ENCODE peak calls at places on chromosomes 2 and 18, in eight cellular contexts. One of them, this sample, is unnamed. For H3K36me3, the result is how much of the 10 kb centered on the place peaks cover.

GRCh38 chr2:68429311-68429826 is 37.7 kb downstream of the FBXO48 start:
- DNase-seq in ovary: no peak
- DNase-seq in stomach: no peak
- DNase-seq in esophagus squamous epithelium: no peak
- DNase-seq in IMR-90: no peak
- DNase-seq in body of pancreas: no peak
- DNase-seq in transverse colon: no peak
- DNase-seq in Peyer's patch: no peak
- DNase-seq in this sample: no peak

GRCh38 chr2:47321006-47321405 is 82.0 kb upstream of the MSH2 start:
- DNase-seq in Peyer's patch: no peak
- DNase-seq in esophagus squamous epithelium: no peak
- DNase-seq in transverse colon: no peak
- DNase-seq in IMR-90: no peak
- DNase-seq in body of pancreas: no peak
- DNase-seq in ovary: no peak
- DNase-seq in stomach: no peak
- DNase-seq in this sample: no peak

GRCh38 chr2:21500546-21500945 is 376.8 kb downstream of the TDRD15 start:
- DNase-seq in esophagus squamous epithelium: no peak
- DNase-seq in transverse colon: no peak
- DNase-seq in Peyer's patch: no peak
- DNase-seq in IMR-90: peak
- DNase-seq in stomach: no peak
- DNase-seq in body of pancreas: no peak
- DNase-seq in ovary: no peak
- DNase-seq in this sample: no peak

GRCh38 chr2:49770919-49771318 is 616.6 kb upstream of the FSHR start:
- DNase-seq in IMR-90: no peak
- DNase-seq in Peyer's patch: peak
- DNase-seq in body of pancreas: peak
- DNase-seq in ovary: no peak
- DNase-seq in transverse colon: peak
- DNase-seq in stomach: peak
- DNase-seq in esophagus squamous epithelium: no peak
- DNase-seq in this sample: no peak

GRCh38 chr18:14978962-14979535 is 231.1 kb downstream of the ANKRD30B start:
- DNase-seq in IMR-90: no peak
- DNase-seq in esophagus squamous epithelium: no peak
- DNase-seq in Peyer's patch: peak
- DNase-seq in body of pancreas: no peak
- DNase-seq in transverse colon: peak
- DNase-seq in stomach: no peak
- DNase-seq in ovary: no peak
- DNase-seq in this sample: no peak

GRCh38 chr2:234954551-234954992 is 2.8 kb downstream of the SH3BP4 start:
- DNase-seq in IMR-90: peak
- DNase-seq in body of pancreas: no peak
- DNase-seq in stomach: no peak
- DNase-seq in transverse colon: no peak
- DNase-seq in Peyer's patch: no peak
- DNase-seq in ovary: peak
- DNase-seq in esophagus squamous epithelium: no peak
- DNase-seq in this sample: peak

GRCh38 chr2:38146302-38146916 is 70.5 kb upstream of the CYP1B1 start:
- DNase-seq in stomach: no peak
- DNase-seq in Peyer's patch: no peak
- DNase-seq in body of pancreas: peak
- DNase-seq in IMR-90: peak
- DNase-seq in esophagus squamous epithelium: no peak
- DNase-seq in ovary: peak
- DNase-seq in transverse colon: peak
- DNase-seq in this sample: peak

GRCh38 chr2:146321175-146321574 is 1523.7 kb upstream of the ACVR2A start:
- DNase-seq in body of pancreas: no peak
- DNase-seq in Peyer's patch: no peak
- DNase-seq in IMR-90: peak
- DNase-seq in stomach: no peak
- DNase-seq in ovary: no peak
- DNase-seq in transverse colon: no peak
- DNase-seq in esophagus squamous epithelium: no peak
- DNase-seq in this sample: no peak

GRCh38 chr2:96923810-96924774 is 54.2 kb upstream of the SEMA4C start:
- DNase-seq in esophagus squamous epithelium: no peak
- DNase-seq in ovary: no peak
- DNase-seq in Peyer's patch: no peak
- DNase-seq in stomach: no peak
- DNase-seq in body of pancreas: no peak
- DNase-seq in transverse colon: no peak
- DNase-seq in IMR-90: no peak
- DNase-seq in this sample: no peak

GRCh38 chr18:67549946-67550345 is 33.4 kb upstream of the DSEL start:
- DNase-seq in body of pancreas: no peak
- DNase-seq in Peyer's patch: no peak
- DNase-seq in stomach: no peak
- DNase-seq in esophagus squamous epithelium: no peak
- DNase-seq in ovary: no peak
- DNase-seq in IMR-90: peak
- DNase-seq in transverse colon: no peak
- DNase-seq in this sample: no peak

GRCh38 chr2:231297108-231297908 is 98.2 kb upstream of the B3GNT7 start:
- DNase-seq in IMR-90: peak
- DNase-seq in ovary: peak
- DNase-seq in stomach: peak
- DNase-seq in transverse colon: peak
- DNase-seq in Peyer's patch: peak
- DNase-seq in body of pancreas: peak
- DNase-seq in esophagus squamous epithelium: no peak
- DNase-seq in this sample: peak

GRCh38 chr18:79393626-79394401 is 1.9 kb upstream of the NFATC1 start:
- DNase-seq in transverse colon: peak
- DNase-seq in stomach: peak
- DNase-seq in Peyer's patch: peak
- DNase-seq in ovary: peak
- DNase-seq in IMR-90: peak
- DNase-seq in body of pancreas: peak
- DNase-seq in esophagus squamous epithelium: no peak
- DNase-seq in this sample: peak

GRCh38 chr2:99735753-99736152 is 245.9 kb upstream of the REV1 start:
- DNase-seq in ovary: no peak
- DNase-seq in IMR-90: no peak
- DNase-seq in esophagus squamous epithelium: no peak
- DNase-seq in transverse colon: no peak
- DNase-seq in body of pancreas: no peak
- DNase-seq in stomach: no peak
- DNase-seq in Peyer's patch: no peak
- DNase-seq in this sample: no peak

GRCh38 chr2:201298462-201298861 is 38.1 kb downstream of the CASP8 start:
- DNase-seq in transverse colon: no peak
- DNase-seq in stomach: no peak
- DNase-seq in IMR-90: peak
- DNase-seq in body of pancreas: no peak
- DNase-seq in Peyer's patch: no peak
- DNase-seq in ovary: no peak
- DNase-seq in esophagus squamous epithelium: no peak
- DNase-seq in this sample: no peak

GRCh38 chr2:25158096-25158852 is 10.1 kb downstream of the POMC start:
- DNase-seq in transverse colon: no peak
- DNase-seq in body of pancreas: no peak
- DNase-seq in IMR-90: no peak
- DNase-seq in ovary: no peak
- DNase-seq in Peyer's patch: no peak
- DNase-seq in stomach: no peak
- DNase-seq in esophagus squamous epithelium: no peak
- DNase-seq in this sample: no peak

GRCh38 chr2:224584768-224585204 is 377 bp downstream of the CUL3 start:
- DNase-seq in ovary: peak
- DNase-seq in IMR-90: no peak
- DNase-seq in Peyer's patch: peak
- DNase-seq in stomach: peak
- DNase-seq in transverse colon: peak
- DNase-seq in esophagus squamous epithelium: peak
- DNase-seq in body of pancreas: peak
- DNase-seq in this sample: peak

GRCh38 chr2:224586127-224586702 is 1.1 kb upstream of the CUL3 start:
- DNase-seq in transverse colon: no peak
- DNase-seq in esophagus squamous epithelium: no peak
- DNase-seq in body of pancreas: no peak
- DNase-seq in Peyer's patch: no peak
- DNase-seq in IMR-90: no peak
- DNase-seq in ovary: no peak
- DNase-seq in stomach: no peak
- DNase-seq in this sample: no peak

GRCh38 chr2:224580248-224580647 is 4.9 kb downstream of the CUL3 start:
- DNase-seq in transverse colon: no peak
- DNase-seq in ovary: no peak
- DNase-seq in Peyer's patch: no peak
- DNase-seq in esophagus squamous epithelium: no peak
- DNase-seq in IMR-90: no peak
- DNase-seq in stomach: no peak
- DNase-seq in body of pancreas: no peak
- DNase-seq in this sample: no peak

GRCh38 chr2:224585205-224586088 is at the start of gene CUL3:
- DNase-seq in esophagus squamous epithelium: peak
- DNase-seq in body of pancreas: peak
- DNase-seq in ovary: peak
- DNase-seq in Peyer's patch: peak
- DNase-seq in IMR-90: peak
- DNase-seq in stomach: peak
- DNase-seq in transverse colon: peak
- DNase-seq in this sample: peak

GRCh38 chr2:224584111-224584764 is 925 bp downstream of the CUL3 start:
- DNase-seq in IMR-90: peak
- DNase-seq in stomach: peak
- DNase-seq in Peyer's patch: peak
- DNase-seq in ovary: peak
- DNase-seq in transverse colon: peak
- DNase-seq in body of pancreas: peak
- DNase-seq in esophagus squamous epithelium: no peak
- DNase-seq in this sample: peak
- H3K36me3 ChIP-seq in IMR-90: under half
- H3K36me3 ChIP-seq in stomach: under half
- H3K36me3 ChIP-seq in Peyer's patch: under half
- H3K36me3 ChIP-seq in ovary: under half
- H3K36me3 ChIP-seq in transverse colon: under half
- H3K36me3 ChIP-seq in body of pancreas: under half
- H3K36me3 ChIP-seq in esophagus squamous epithelium: under half
- H3K36me3 ChIP-seq in this sample: under half

GRCh38 chr18:58632557-58632956 is 3.7 kb upstream of the ALPK2 start:
- DNase-seq in Peyer's patch: no peak
- DNase-seq in stomach: no peak
- DNase-seq in transverse colon: no peak
- DNase-seq in esophagus squamous epithelium: no peak
- DNase-seq in IMR-90: no peak
- DNase-seq in ovary: no peak
- DNase-seq in body of pancreas: no peak
- DNase-seq in this sample: no peak

GRCh38 chr18:58631301-58631700 is 2.4 kb upstream of the ALPK2 start:
- DNase-seq in transverse colon: no peak
- DNase-seq in Peyer's patch: no peak
- DNase-seq in esophagus squamous epithelium: no peak
- DNase-seq in body of pancreas: no peak
- DNase-seq in IMR-90: no peak
- DNase-seq in stomach: no peak
- DNase-seq in ovary: no peak
- DNase-seq in this sample: no peak

GRCh38 chr18:58625839-58626238 is 3.1 kb downstream of the ALPK2 start:
- DNase-seq in transverse colon: no peak
- DNase-seq in body of pancreas: no peak
- DNase-seq in stomach: no peak
- DNase-seq in esophagus squamous epithelium: no peak
- DNase-seq in Peyer's patch: no peak
- DNase-seq in IMR-90: no peak
- DNase-seq in ovary: no peak
- DNase-seq in this sample: no peak

GRCh38 chr18:58633874-58634273 is 5.0 kb upstream of the ALPK2 start:
- DNase-seq in Peyer's patch: no peak
- DNase-seq in stomach: no peak
- DNase-seq in body of pancreas: no peak
- DNase-seq in esophagus squamous epithelium: no peak
- DNase-seq in IMR-90: no peak
- DNase-seq in ovary: no peak
- DNase-seq in transverse colon: no peak
- DNase-seq in this sample: no peak

DNA sequence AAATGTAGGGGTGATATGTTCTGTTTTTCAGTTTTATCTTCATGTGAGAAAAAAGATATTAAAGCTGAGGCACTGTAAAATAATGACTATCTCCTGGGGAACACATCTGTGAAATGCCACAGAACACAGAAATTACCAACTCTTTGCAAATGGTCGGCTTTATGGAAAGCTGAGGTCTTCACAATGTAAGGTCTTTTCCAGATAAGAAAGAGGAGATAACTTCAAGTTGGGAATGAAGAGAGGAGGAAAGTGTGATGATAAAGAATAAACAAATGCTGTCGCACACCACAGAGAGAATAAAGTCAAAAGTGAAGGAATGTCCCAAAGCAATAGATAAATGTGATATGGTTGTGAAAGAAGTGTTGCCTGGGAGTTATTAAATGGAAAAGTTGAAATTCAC is 1.2 kb upstream of the ALPK2 start:
- DNase-seq in esophagus squamous epithelium: no peak
- DNase-seq in Peyer's patch: no peak
- DNase-seq in stomach: no peak
- DNase-seq in ovary: no peak
- DNase-seq in body of pancreas: no peak
- DNase-seq in transverse colon: no peak
- DNase-seq in IMR-90: no peak
- DNase-seq in this sample: no peak
- TF ChIP-seq POLR2A in esophagus squamous epithelium: no peak
- TF ChIP-seq POLR2A in Peyer's patch: no peak
- TF ChIP-seq POLR2A in stomach: no peak
- TF ChIP-seq POLR2A in ovary: no peak
- TF ChIP-seq POLR2A in body of pancreas: no peak
- TF ChIP-seq POLR2A in transverse colon: no peak
- TF ChIP-seq POLR2A in IMR-90: no peak
- TF ChIP-seq POLR2A in this sample: no peak

GRCh38 chr2:39281391-39281790 is 37.6 kb upstream of the CDKL4 start:
- DNase-seq in IMR-90: no peak
- DNase-seq in stomach: no peak
- DNase-seq in body of pancreas: no peak
- DNase-seq in transverse colon: no peak
- DNase-seq in Peyer's patch: no peak
- DNase-seq in ovary: no peak
- DNase-seq in esophagus squamous epithelium: no peak
- DNase-seq in this sample: no peak
- H3K36me3 ChIP-seq in IMR-90: under half
- H3K36me3 ChIP-seq in stomach: half or more
- H3K36me3 ChIP-seq in body of pancreas: under half
- H3K36me3 ChIP-seq in transverse colon: under half
- H3K36me3 ChIP-seq in Peyer's patch: under half
- H3K36me3 ChIP-seq in ovary: under half
- H3K36me3 ChIP-seq in esophagus squamous epithelium: under half
- H3K36me3 ChIP-seq in this sample: under half

DNA sequence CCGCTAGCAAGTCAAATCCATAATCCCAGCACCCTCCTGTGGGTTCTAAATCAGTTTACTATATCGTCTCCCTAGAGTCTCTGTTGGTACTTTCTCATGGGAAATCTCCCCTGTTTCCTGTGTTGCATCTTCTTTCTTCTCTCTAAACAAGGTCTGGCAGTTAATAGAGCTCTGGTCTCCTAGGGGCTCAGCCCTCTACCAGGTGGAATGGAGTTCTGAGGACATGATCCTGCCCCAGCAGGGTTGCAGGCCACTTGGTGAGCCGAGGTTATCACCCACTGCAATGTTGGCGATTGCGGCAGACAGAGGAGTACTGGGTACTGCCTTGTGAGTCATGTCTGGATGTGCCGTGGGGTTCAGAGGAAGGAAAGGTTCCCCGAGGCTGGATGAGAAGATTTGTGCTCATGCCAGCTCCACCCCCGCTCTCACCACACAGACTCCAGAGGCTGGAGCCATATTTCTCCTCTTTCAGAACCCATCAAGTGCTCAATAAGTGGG is 59.4 kb upstream of the SIX2 start:
- DNase-seq in esophagus squamous epithelium: no peak
- DNase-seq in Peyer's patch: no peak
- DNase-seq in transverse colon: no peak
- DNase-seq in body of pancreas: no peak
- DNase-seq in stomach: no peak
- DNase-seq in ovary: no peak
- DNase-seq in IMR-90: no peak
- DNase-seq in this sample: no peak
- TF ChIP-seq POLR2A in esophagus squamous epithelium: no peak
- TF ChIP-seq POLR2A in Peyer's patch: no peak
- TF ChIP-seq POLR2A in transverse colon: no peak
- TF ChIP-seq POLR2A in body of pancreas: no peak
- TF ChIP-seq POLR2A in stomach: no peak
- TF ChIP-seq POLR2A in ovary: no peak
- TF ChIP-seq POLR2A in IMR-90: no peak
- TF ChIP-seq POLR2A in this sample: no peak